ENCODE peak calls at places on chromosome 21, in five cellular contexts. Q, Y, F, G and L are unnamed samples.

GRCh38 chr21:10273196-10273595 is 248.2 kb upstream of the TPTE start:
- DNase-seq in Q (no peak), Y (peak), F (no peak), G (no peak), L (no peak)

GRCh38 chr21:16514316-16514715 is 784.5 kb downstream of the USP25 start:
- DNase-seq in Q (no peak), Y (no peak), F (no peak), G (no peak), L (no peak)

GRCh38 chr21:39041815-39042214 is 141.4 kb downstream of the PSMG1 start:
- DNase-seq in Q (no peak), Y (no peak), F (no peak), G (no peak), L (no peak)

GRCh38 chr21:31502537-31503143 is 156.9 kb upstream of the SOD1 start:
- DNase-seq in Q (no peak), Y (peak), F (no peak), G (no peak), L (no peak)

GRCh38 chr21:27423073-27423472 is 456.2 kb upstream of the ADAMTS5 start:
- DNase-seq in Q (peak), Y (peak), F (no peak), G (peak), L (peak)

GRCh38 chr21:39867198-39867650 is at the start of gene PCP4:
- DNase-seq in Q (peak), Y (peak), F (peak), G (no peak), L (peak)

GRCh38 chr21:28069446-28069845 is 923.2 kb downstream of the LTN1 start:
- DNase-seq in Q (no peak), Y (peak), F (no peak), G (no peak), L (peak)

GRCh38 chr21:27290020-27290419 is 323.1 kb upstream of the ADAMTS5 start:
- DNase-seq in Q (no peak), Y (no peak), F (no peak), G (no peak), L (no peak)

GRCh38 chr21:37210017-37210593 is 57.0 kb downstream of the VPS26C start:
- DNase-seq in Q (no peak), Y (no peak), F (no peak), G (no peak), L (no peak)

GRCh38 chr21:27528697-27529096 is 561.8 kb upstream of the ADAMTS5 start:
- DNase-seq in Q (no peak), Y (no peak), F (no peak), G (no peak), L (no peak)

GRCh38 chr21:33848252-33848953 is 67.2 kb downstream of the ATP5PO start:
- DNase-seq in Q (no peak), Y (peak), F (no peak), G (no peak), L (no peak)

GRCh38 chr21:28269173-28269572 is 723.5 kb downstream of the LTN1 start:
- DNase-seq in Q (no peak), Y (no peak), F (no peak), G (no peak), L (no peak)

GRCh38 chr21:37899141-37899540 is 17.1 kb downstream of the KCNJ6 start:
- DNase-seq in Q (no peak), Y (no peak), F (no peak), G (no peak), L (no peak)

GRCh38 chr21:42724226-42724920 is 71.0 kb downstream of the PDE9A start:
- DNase-seq in Q (no peak), Y (peak), F (peak), G (no peak), L (peak)

GRCh38 chr21:41965447-41966340 is 11.9 kb upstream of the C2CD2 start:
- DNase-seq in Q (no peak), Y (no peak), F (no peak), G (no peak), L (no peak)

GRCh38 chr21:45905196-45905595 is 76.4 kb upstream of the COL6A1 start:
- DNase-seq in Q (no peak), Y (no peak), F (no peak), G (no peak), L (no peak)
- TF ChIP-seq CTCF in Q (no peak), Y (no peak), F (no peak), G (no peak), L (no peak)

GRCh38 chr21:45168522-45168921 is 94.1 kb downstream of the ADARB1 start:
- DNase-seq in Q (no peak), Y (no peak), F (no peak), G (no peak), L (no peak)
- H3K4me3 ChIP-seq in Q (no peak), Y (no peak), F (no peak), G (no peak), L (no peak)

DNA sequence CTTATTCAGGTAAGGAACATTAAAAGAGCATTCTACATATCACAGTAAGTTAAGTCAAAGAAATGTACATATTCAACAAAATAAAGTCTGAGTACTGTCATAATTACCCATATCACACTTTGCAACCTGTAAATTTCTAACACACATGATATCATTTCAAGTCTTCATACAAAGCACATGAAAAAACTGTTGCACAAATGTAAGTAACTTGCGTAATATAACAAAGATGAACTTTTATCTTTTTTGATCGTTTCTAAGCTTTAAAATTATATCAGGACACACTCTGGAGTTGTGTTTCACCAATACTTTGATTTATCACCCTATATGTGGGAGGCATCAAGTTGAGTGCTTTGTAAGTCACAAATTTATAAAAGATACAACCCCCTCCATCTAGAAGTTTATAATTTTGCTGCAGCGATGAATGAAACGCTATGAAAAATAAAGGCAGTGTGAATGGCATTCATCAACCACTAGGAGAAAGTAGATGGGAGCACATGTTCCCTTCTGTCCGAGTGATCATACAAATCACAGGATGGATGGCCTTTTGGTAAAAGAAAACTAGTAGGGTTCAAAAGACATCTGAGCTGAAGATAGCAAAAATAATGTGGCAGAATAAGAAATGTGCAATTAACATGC is 27.6 kb downstream of the NRIP1 start:
- DNase-seq in Q (no peak), Y (no peak), F (no peak), G (no peak), L (no peak)
- TF ChIP-seq CTCF in Q (no peak), Y (no peak), F (no peak), G (no peak), L (no peak)

DNA sequence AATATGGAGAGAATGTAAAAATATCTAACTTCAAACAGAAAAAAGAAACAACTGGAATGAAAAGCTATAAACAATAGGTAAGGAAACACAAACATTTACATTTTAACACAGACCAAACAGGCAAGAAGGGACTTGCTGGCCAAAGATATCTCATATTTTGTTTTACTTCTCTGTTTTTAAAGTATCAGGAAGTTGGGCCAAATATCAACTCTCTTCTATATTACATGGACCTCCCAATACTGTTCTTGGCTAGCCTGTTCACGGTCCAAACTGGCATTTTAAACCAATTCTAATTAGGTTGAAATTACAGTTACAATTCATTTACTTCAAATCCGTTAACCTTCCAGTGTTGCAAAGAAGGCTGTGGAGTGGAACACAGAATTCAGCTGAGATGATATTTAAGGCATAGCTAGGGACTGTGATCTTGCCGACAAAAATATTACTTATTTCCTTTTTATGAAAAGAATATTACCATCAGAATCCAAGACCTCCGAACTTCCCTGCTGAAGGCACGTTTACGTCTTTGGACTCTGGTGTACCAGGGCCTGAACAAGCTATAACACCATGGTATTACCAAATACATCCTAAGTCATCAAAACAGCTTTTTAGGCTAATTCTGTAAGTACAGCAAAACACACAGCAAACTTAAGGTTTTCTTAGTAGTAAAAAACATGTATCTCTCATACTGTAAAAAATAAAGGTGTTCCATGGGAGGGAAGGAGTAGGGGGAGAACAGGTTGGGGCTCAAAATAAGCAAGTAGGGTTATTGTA is 165.4 kb downstream of the RUNX1 start:
- DNase-seq in Q (no peak), Y (peak), F (no peak), G (no peak), L (no peak)
- H3K4me3 ChIP-seq in Q (peak), Y (peak), F (peak), G (no peak), L (peak)

GRCh38 chr21:44455524-44456206 is 355 bp downstream of the LRRC3 start:
- DNase-seq in Q (no peak), Y (no peak), F (peak), G (peak), L (no peak)
- TF ChIP-seq CTCF in Q (no peak), Y (peak), F (peak), G (no peak), L (peak)

DNA sequence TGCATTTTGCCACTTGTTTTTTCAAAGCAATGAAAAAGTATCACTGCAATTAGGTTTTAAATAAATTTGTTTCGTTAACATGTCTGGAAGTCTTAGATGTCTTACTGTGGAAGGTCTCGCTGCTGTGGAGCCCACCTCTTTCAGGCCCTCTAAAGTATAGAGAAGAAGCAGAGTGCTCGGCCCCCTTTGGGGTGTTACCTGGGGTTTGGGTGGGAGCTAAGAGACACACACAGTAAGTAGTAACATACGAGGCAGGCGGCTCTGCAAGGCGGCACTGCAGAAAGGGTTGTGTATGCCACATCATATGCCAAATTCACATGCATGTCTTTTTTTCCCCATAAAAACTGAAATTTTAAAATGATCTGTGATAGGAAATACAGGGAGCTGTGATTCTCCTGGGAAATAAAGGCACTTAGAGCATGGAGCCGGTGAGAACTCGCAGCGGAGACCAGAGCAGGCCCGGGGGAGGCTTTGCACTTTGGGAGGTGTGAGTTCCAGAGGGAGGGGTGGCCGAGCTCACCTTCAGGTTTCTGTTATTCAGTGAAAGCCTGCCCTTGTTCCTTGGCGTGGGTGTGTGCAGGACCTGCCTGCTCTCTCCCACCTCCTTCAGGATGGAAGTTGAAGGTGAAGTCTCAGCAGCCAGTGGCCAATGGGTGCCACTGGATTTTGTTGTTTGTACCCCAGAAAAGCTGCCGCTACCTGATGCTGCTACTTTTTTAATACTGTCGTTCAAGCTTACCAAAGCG is 35.7 kb upstream of the PWP2 start:
- DNase-seq in Q (no peak), Y (no peak), F (no peak), G (no peak), L (no peak)
- H3K4me3 ChIP-seq in Q (no peak), Y (no peak), F (no peak), G (no peak), L (no peak)

GRCh38 chr21:19547951-19548635 is 1144.5 kb upstream of the TMPRSS15 start:
- DNase-seq in Q (no peak), Y (no peak), F (no peak), G (no peak), L (peak)
- TF ChIP-seq CTCF in Q (no peak), Y (no peak), F (no peak), G (no peak), L (no peak)